ENCODE peak calls at places on chromosomes 11 and 22, in four cellular contexts. L, B, X and F are unnamed samples. For H3K36me3 and H3K4me1, the result is how much of the 10 kb centered on the place peaks cover.

GRCh38 chr11:109865558-109866186 is 227.5 kb upstream of the ZC3H12C start:
- DNase-seq in L (no peak), B (peak), X (no peak), F (peak)

GRCh38 chr11:78714539-78714938 is 139.9 kb upstream of the NARS2 start:
- DNase-seq in L (peak), B (no peak), X (no peak), F (no peak)

GRCh38 chr11:944711-945470 is 19.2 kb downstream of the AP2A2 start:
- DNase-seq in L (no peak), B (no peak), X (no peak), F (no peak)

GRCh38 chr11:82998697-82999096 is 73.0 kb downstream of the RAB30 start:
- DNase-seq in L (no peak), B (no peak), X (no peak), F (no peak)

GRCh38 chr11:99568808-99569207 is 548.1 kb downstream of the CNTN5 start:
- DNase-seq in L (no peak), B (no peak), X (no peak), F (no peak)

GRCh38 chr11:84969103-84969502 is 658.0 kb downstream of the DLG2 start:
- DNase-seq in L (no peak), B (no peak), X (no peak), F (peak)

GRCh38 chr22:49968313-49968830 is 7.8 kb downstream of the PIM3 start:
- DNase-seq in L (no peak), B (peak), X (peak), F (peak)

GRCh38 chr11:118696673-118697226 is 17.3 kb upstream of the TREH start:
- DNase-seq in L (no peak), B (no peak), X (no peak), F (no peak)

GRCh38 chr22:43243275-43243768 is 56.4 kb upstream of the TTLL12 start:
- DNase-seq in L (no peak), B (no peak), X (no peak), F (no peak)

GRCh38 chr11:59552844-59553243 is 41.5 kb downstream of the OR4D9 start:
- DNase-seq in L (no peak), B (no peak), X (no peak), F (no peak)

GRCh38 chr22:39242809-39243442 is 1.9 kb downstream of the PDGFB start:
- DNase-seq in L (peak), B (no peak), X (no peak), F (peak)

GRCh38 chr22:20004464-20004863 is 12.2 kb downstream of the ARVCF start:
- DNase-seq in L (no peak), B (no peak), X (no peak), F (no peak)

GRCh38 chr11:131195801-131196517 is 174.5 kb upstream of the NTM start:
- DNase-seq in L (peak), B (peak), X (peak), F (peak)

GRCh38 chr22:27258773-27259172 is 542.8 kb downstream of the MN1 start:
- DNase-seq in L (no peak), B (no peak), X (no peak), F (no peak)

GRCh38 chr22:27262371-27262770 is 539.2 kb downstream of the MN1 start:
- DNase-seq in L (no peak), B (no peak), X (no peak), F (no peak)

GRCh38 chr22:27260087-27260730 is 541.3 kb downstream of the MN1 start:
- DNase-seq in L (no peak), B (no peak), X (no peak), F (no peak)

GRCh38 chr22:27257987-27258386 is 543.6 kb downstream of the MN1 start:
- DNase-seq in L (no peak), B (no peak), X (no peak), F (no peak)

GRCh38 chr22:27259390-27259789 is 542.2 kb downstream of the MN1 start:
- DNase-seq in L (no peak), B (no peak), X (no peak), F (no peak)
- H3K36me3 ChIP-seq in L (under half), B (under half), X (under half), F (under half)

DNA sequence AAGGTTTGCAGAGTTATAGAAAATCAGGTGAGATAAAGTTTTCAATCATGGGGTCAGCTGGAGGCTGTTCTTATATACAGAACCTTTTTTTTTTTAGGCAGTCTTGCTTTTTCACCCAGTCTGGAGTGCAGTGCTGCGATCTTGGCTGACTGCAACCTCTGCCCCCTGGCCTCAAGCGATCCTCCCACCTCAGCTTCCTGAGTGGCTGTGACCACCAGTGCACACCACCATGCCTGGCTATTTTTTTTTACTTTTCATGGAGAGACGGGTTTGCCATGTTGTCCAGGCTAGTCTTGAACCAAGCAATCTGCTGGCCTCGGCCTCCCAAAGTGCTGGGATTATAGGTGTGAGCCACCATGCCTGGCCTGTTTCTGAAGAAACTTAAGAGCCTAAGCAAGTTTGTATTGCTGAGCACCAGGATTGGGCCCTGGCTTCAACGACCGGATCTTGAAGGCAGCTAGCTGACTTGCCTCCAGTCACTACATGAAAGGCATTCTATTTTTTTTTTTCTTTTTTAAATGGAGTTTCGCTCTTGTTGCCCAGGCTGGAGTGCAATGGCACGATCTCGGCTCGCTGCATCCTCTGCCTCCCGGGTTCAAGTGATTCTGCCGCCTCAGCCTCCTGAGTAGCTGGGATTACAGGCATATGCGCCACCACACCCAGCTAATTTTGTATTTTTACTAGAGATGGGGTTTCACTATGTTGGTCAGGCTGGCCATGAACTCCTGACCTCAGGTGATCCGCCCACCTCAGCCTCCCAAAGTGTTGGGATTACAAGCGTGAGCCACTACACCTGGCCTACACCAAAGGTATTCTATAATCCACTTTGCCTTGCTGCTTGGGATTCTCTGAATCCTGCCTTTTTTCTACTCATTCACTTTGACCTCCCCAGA is 7.6 kb downstream of the XBP1 start:
- DNase-seq in L (peak), B (no peak), X (no peak), F (peak)
- H3K4me1 ChIP-seq in L (under half), B (half or more), X (under half), F (half or more)

DNA sequence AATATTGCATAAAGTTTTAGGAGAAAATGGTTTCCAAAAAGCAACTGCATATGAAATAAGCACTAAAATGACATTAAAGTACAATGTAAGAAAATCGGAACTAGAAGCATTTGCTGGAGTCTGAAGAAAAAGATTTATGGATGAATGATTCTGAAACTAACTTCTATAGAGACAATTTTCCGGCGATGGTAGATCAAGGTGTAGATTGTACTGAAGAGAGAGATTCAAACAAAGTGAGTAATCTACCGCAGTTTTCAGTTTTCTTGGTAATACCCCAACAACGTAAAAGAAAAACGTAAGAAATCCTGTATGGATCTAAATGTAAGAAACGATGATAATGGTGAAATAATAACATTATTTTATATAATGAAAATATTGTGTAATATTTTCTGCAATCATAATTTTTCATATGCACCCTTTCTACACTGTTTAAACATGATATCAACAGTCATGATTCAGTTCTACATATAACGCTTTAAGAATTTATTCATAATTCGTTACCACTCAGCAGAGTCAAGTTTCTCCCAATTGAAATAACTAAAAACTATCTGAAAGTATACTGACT is 1.8 kb upstream of the CDPF1 start:
- DNase-seq in L (no peak), B (no peak), X (no peak), F (no peak)
- H3K36me3 ChIP-seq in L (under half), B (under half), X (under half), F (under half)

GRCh38 chr11:127939000-127939399 is 648.4 kb downstream of the ETS1 start:
- DNase-seq in L (no peak), B (no peak), X (no peak), F (no peak)

GRCh38 chr11:127943763-127944162 is 643.6 kb downstream of the ETS1 start:
- DNase-seq in L (no peak), B (no peak), X (no peak), F (no peak)

GRCh38 chr11:127943152-127943551 is 644.2 kb downstream of the ETS1 start:
- DNase-seq in L (no peak), B (no peak), X (no peak), F (no peak)
- H3K4me1 ChIP-seq in L (under half), B (under half), X (under half), F (under half)

GRCh38 chr11:130136107-130136506 is 23.5 kb upstream of the ST14 start:
- DNase-seq in L (no peak), B (no peak), X (no peak), F (no peak)
- H3K36me3 ChIP-seq in L (under half), B (half or more), X (under half), F (under half)

DNA sequence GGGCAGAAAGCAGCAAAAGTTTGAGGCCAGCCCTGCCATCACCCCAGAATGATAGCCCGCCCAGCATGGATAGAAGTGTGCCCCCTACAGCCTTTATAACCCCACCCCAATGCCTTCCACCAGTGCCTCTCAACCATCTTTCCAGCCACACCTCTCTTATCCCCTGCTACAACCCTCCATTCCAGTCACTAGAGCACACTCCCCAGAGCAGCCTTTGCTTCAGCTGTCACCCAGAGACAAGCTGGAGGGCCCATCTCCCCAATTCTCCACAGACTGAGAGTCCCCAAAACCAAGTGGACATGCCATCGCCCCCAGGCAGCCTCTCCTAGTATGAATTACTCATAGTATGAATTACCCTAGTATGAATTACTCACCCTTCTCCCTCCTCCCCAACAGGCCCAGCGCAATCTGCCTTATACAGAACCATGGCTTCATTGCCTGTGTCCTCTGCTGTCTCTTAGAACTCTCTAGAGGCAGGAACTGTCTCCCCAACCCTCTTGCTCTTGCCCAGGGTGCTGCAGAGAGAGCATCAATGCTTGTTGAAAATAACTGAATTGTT is 24.9 kb downstream of the MYH9 start:
- DNase-seq in L (no peak), B (no peak), X (no peak), F (no peak)
- H3K4me1 ChIP-seq in L (half or more), B (half or more), X (half or more), F (half or more)

GRCh38 chr11:71500601-71501021 is 26.5 kb upstream of the KRTAP5-7 start:
- DNase-seq in L (peak), B (peak), X (no peak), F (no peak)
- H3K36me3 ChIP-seq in L (under half), B (half or more), X (under half), F (under half)

GRCh38 chr22:38215156-38216038 is 13.6 kb downstream of the MAFF start:
- DNase-seq in L (no peak), B (no peak), X (no peak), F (no peak)
- H3K4me1 ChIP-seq in L (under half), B (under half), X (under half), F (under half)

DNA sequence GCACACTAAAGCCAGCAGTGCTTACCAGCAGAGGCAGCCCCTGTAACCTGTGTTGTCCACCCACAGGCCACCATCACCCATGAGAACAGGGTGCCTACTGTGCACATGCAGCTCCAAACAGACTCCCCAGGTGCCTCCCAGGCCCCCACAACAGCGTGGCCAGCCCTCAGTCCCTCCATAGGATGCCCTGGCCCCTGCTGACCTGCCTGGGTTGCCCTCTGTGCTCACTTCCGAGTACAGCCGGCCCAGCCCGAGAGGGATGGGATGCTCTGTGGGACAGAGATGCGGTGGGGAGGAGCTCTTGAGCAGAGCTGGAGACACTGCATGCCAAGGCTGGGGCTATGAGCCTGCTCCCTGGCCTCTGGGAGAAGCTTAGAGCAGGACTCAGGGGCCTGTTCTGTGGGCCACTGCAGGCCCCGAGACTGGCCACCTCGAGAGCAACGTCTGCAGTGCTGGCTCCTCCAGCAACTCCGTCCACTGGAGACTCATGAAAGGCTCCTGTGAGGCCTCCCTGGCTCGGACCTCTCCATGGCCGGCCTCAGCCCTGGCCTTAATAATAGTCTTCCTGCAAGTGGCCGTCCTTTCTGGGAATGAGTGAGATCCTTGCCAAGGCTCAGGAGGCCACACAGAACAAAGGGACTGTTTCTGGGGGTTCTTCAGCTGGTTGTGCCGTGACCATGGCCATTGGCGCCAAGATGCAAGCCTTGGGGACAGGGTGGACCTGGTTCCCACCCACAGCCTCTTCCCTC is 27.0 kb downstream of the FADS2 start:
- DNase-seq in L (no peak), B (no peak), X (no peak), F (no peak)
- H3K36me3 ChIP-seq in L (under half), B (under half), X (under half), F (under half)